ENCODE peak calls at places on chromosome 3, in six cellular contexts. C, B, L, G, J and U are unnamed samples.

GRCh38 chr3:37770938-37771918 is 90.5 kb upstream of the CTDSPL start:
- DNase-seq in B (no peak), C (no peak), L (no peak), G (no peak), J (no peak), U (no peak)

GRCh38 chr3:10815487-10815886 is 541 bp upstream of the SLC6A11 start:
- DNase-seq in L (no peak), C (no peak), B (no peak), J (no peak), G (no peak), U (peak; percentile 38)

GRCh38 chr3:64327039-64327804 is 102.0 kb upstream of the PRICKLE2 start:
- DNase-seq in C (no peak), G (no peak), B (peak; percentile 38), L (no peak), J (no peak), U (peak; percentile 12)

GRCh38 chr3:195616681-195617080 is 32.9 kb upstream of the APOD start:
- DNase-seq in C (no peak), B (no peak), G (no peak), J (no peak), L (no peak), U (no peak)

GRCh38 chr3:127041933-127042332 is 59.0 kb downstream of the PLXNA1 start:
- DNase-seq in B (no peak), C (no peak), J (no peak), L (no peak), G (no peak), U (no peak)

GRCh38 chr3:127673191-127674098 is 693 bp downstream of the ABTB1 start:
- DNase-seq in B (peak; percentile 68), C (peak; percentile 39), L (peak; percentile 57), G (peak; percentile 66), J (no peak), U (peak; percentile 50)

GRCh38 chr3:108296239-108296638 is at the start of gene HHLA2:
- DNase-seq in L (peak; percentile 13), B (no peak), G (no peak), J (no peak), C (no peak), U (no peak)

GRCh38 chr3:58419782-58420512 is 13.7 kb downstream of the PDHB start:
- DNase-seq in G (no peak), B (peak; percentile 65), J (no peak), L (peak; percentile 72), C (no peak), U (no peak)

GRCh38 chr3:77320514-77320913 is 280.6 kb downstream of the ROBO2 start:
- DNase-seq in J (peak; percentile 30), B (peak; percentile 60), G (no peak), C (no peak), L (peak; percentile 67), U (peak; percentile 47)

GRCh38 chr3:6524479-6524878 is 336.4 kb upstream of the GRM7 start:
- DNase-seq in J (no peak), L (no peak), G (no peak), C (no peak), B (no peak), U (no peak)

GRCh38 chr3:46677096-46677702 is 16.3 kb downstream of the ALS2CL start:
- DNase-seq in C (no peak), G (no peak), B (no peak), J (no peak), L (peak; percentile 27), U (no peak)

GRCh38 chr3:159852821-159853505 is 135.7 kb upstream of the IL12A start:
- DNase-seq in G (no peak), B (peak; percentile 82), J (no peak), C (peak; percentile 62), L (peak; percentile 56), U (no peak)

GRCh38 chr3:72782521-72782920 is 65.7 kb downstream of the SHQ1 start:
- DNase-seq in C (no peak), J (no peak), B (no peak), G (no peak), L (no peak), U (no peak)

GRCh38 chr3:43185656-43186375 is 79.9 kb upstream of the POMGNT2 start:
- DNase-seq in G (no peak), J (no peak), B (peak; percentile 87), L (peak; percentile 86), C (no peak), U (no peak)

GRCh38 chr3:62951037-62951613 is 75.9 kb upstream of the CADPS start:
- DNase-seq in J (no peak), L (no peak), B (no peak), G (peak; percentile 72), C (peak; percentile 82), U (no peak)

GRCh38 chr3:155960060-155960459 is 89.6 kb downstream of the GMPS start:
- DNase-seq in B (no peak), L (peak; percentile 92), G (no peak), C (no peak), J (no peak), U (peak; percentile 53)

GRCh38 chr3:12613250-12613649 is 50.7 kb downstream of the RAF1 start:
- DNase-seq in C (no peak), B (no peak), L (no peak), G (no peak), J (no peak), U (no peak)

GRCh38 chr3:140906785-140907184 is 34.9 kb upstream of the SLC25A36 start:
- DNase-seq in J (no peak), C (no peak), G (no peak), B (no peak), L (no peak), U (no peak)

GRCh38 chr3:136772709-136773108 is 20.5 kb upstream of the STAG1 start:
- DNase-seq in C (no peak), G (no peak), B (peak; percentile 29), J (no peak), L (peak; percentile 53), U (peak; percentile 27)

GRCh38 chr3:98900265-98901031 is 1.0 kb downstream of the DCBLD2 start:
- DNase-seq in J (peak; percentile 41), G (no peak), C (no peak), B (no peak), L (no peak), U (no peak)

GRCh38 chr3:98902341-98902740 is 846 bp upstream of the DCBLD2 start:
- DNase-seq in B (no peak), J (no peak), C (no peak), G (no peak), L (no peak), U (no peak)

GRCh38 chr3:98901465-98902174 is at the start of gene DCBLD2:
- DNase-seq in C (peak; percentile 99), J (peak; percentile 98), L (peak; percentile 99), G (peak; percentile 96), B (peak; percentile 100), U (peak; percentile 99)

GRCh38 chr3:98903099-98903498 is 1.6 kb upstream of the DCBLD2 start:
- DNase-seq in G (no peak), L (no peak), B (no peak), C (no peak), J (no peak), U (no peak)

GRCh38 chr3:98901032-98901464 is 447 bp downstream of the DCBLD2 start:
- DNase-seq in B (peak; percentile 66), C (peak; percentile 68), L (peak; percentile 47), J (peak; percentile 69), G (peak; percentile 79), U (peak; percentile 43)
- H3K4ac ChIP-seq in B (peak overlapping the region; percentile 87), C (no peak overlapping the region), L (peak overlapping the region; percentile 86), J (no peak overlapping the region), G (no peak overlapping the region), U (peak overlapping the region; percentile 34)

GRCh38 chr3:190558796-190559195 is 44.9 kb downstream of the IL1RAP start:
- DNase-seq in C (no peak), L (no peak), G (no peak), B (no peak), J (no peak), U (peak; percentile 84)

GRCh38 chr3:190560284-190560895 is 46.5 kb downstream of the IL1RAP start:
- DNase-seq in C (no peak), L (no peak), B (no peak), G (no peak), J (no peak), U (peak; percentile 86)

GRCh38 chr3:190558316-190558715 is 44.4 kb downstream of the IL1RAP start:
- DNase-seq in L (no peak), C (no peak), G (no peak), B (no peak), J (no peak), U (no peak)

GRCh38 chr3:190554197-190554596 is 40.3 kb downstream of the IL1RAP start:
- DNase-seq in C (peak; percentile 79), L (no peak), J (no peak), B (no peak), G (no peak), U (no peak)

GRCh38 chr3:190557311-190557710 is 43.4 kb downstream of the IL1RAP start:
- DNase-seq in C (no peak), L (no peak), J (no peak), G (no peak), B (no peak), U (no peak)
- H4K91ac ChIP-seq in C (no peak overlapping the region), L (no peak overlapping the region), J (no peak overlapping the region), G (no peak overlapping the region), B (no peak overlapping the region), U (no peak overlapping the region)

DNA sequence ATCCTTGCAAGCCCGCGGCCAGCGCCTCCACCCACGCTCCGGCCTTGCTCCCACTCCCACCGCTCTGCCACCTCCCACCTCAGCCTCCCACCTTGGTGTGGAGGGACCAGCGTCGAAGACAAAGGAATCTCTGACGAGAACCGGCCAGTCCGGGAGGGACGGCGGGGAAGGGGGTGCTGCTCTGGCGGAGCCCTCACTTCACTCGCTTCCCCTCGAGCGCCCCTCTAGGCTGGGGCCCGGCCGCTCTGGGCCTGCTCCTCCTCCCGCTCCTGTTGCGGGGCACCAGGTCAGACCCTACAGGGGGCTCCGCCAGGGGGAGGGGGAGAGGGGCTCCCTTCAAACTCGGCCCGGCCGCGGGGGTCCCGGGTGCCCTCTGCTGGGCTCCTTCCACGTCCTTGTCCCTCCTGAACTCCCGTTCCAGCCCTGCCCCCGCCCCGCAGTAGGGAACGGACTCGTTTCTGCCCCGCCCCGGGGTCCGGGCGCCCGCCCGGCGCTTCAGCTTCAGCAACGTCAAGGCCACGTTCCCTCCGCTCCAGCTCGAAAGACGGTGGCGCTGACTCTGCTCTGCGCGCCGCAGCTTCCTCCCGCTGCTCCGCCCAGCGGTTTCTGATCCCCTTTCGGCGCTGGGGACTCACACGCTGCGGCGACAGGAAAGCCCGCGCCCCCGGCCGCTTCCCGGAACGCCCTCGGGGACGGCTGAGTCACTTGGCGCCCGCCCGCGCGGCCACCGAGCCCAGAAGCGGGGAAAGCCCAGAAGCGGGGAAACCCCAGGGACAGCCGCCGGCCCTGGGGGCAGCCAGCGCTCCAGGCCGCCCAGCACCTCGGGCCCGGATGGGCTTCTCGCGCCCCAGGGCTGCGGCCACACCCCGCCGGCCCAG is 28.6 kb downstream of the ARHGAP31 start:
- DNase-seq in B (peak; percentile 94), C (peak; percentile 83), G (peak; percentile 87), J (peak; percentile 67), L (peak; percentile 79), U (peak; percentile 97)
- H3K4ac ChIP-seq in B (peak overlapping the region; percentile 39), C (no peak overlapping the region), G (peak overlapping the region; percentile 100), J (no peak overlapping the region), L (peak overlapping the region; percentile 98), U (peak overlapping the region; percentile 96)

GRCh38 chr3:173586176-173586575 is 188.6 kb downstream of the NLGN1 start:
- DNase-seq in G (no peak), J (no peak), L (peak; percentile 21), B (no peak), C (no peak), U (no peak)

GRCh38 chr3:173584834-173585831 is 187.6 kb downstream of the NLGN1 start:
- DNase-seq in L (peak; percentile 57), C (peak; percentile 71), J (peak; percentile 77), B (peak; percentile 60), G (peak; percentile 69), U (peak; percentile 40)

GRCh38 chr3:173584093-173584833 is 186.7 kb downstream of the NLGN1 start:
- DNase-seq in B (peak; percentile 66), L (peak; percentile 44), J (peak; percentile 74), C (peak; percentile 55), G (peak; percentile 76), U (peak; percentile 8)

GRCh38 chr3:173587055-173587454 is 189.5 kb downstream of the NLGN1 start:
- DNase-seq in B (no peak), G (no peak), C (no peak), J (no peak), L (no peak), U (no peak)

GRCh38 chr3:173583496-173583895 is 186.0 kb downstream of the NLGN1 start:
- DNase-seq in J (peak; percentile 69), C (no peak), B (no peak), G (no peak), L (no peak), U (no peak)
- H4K91ac ChIP-seq in J (no peak overlapping the region), C (no peak overlapping the region), B (no peak overlapping the region), G (no peak overlapping the region), L (no peak overlapping the region), U (no peak overlapping the region)